ENCODE peak calls at places on chromosomes 12 and 14, in seven cellular contexts. Y is PC-3, S is keratinocyte, I is kidney, E is A549, J is adrenal gland, Z is fibroblast of pulmonary artery. H is an unnamed sample.

GRCh38 chr12:23813206-23813605 is 136.3 kb downstream of the SOX5 start:
- DNase-seq in E (no peak), J (no peak), I (no peak), S (no peak), Y (no peak), Z (no peak), H (no peak)

GRCh38 chr12:48890657-48891418 is 25.2 kb upstream of the RND1 start:
- DNase-seq in I (peak; percentile 87), S (no peak), E (no peak), J (peak; percentile 76), Z (peak; percentile 77), Y (peak; percentile 82), H (peak; percentile 65)

GRCh38 chr14:24726480-24726879 is 92.5 kb upstream of the GZMB start:
- DNase-seq in Z (no peak), J (no peak), E (no peak), S (no peak), Y (no peak), I (no peak), H (no peak)

GRCh38 chr12:46664771-46665287 is 161.0 kb downstream of the SLC38A4 start:
- DNase-seq in I (no peak), J (no peak), E (peak; percentile 66), Z (peak; percentile 86), Y (peak; percentile 96), S (no peak), H (peak; percentile 92)

GRCh38 chr14:20093442-20093841 is 17.1 kb upstream of the OR4K17 start:
- DNase-seq in S (no peak), I (no peak), E (no peak), Z (no peak), J (no peak), Y (no peak), H (no peak)

GRCh38 chr12:5220835-5221234 is 177.2 kb downstream of the KCNA5 start:
- DNase-seq in I (no peak), Y (no peak), Z (no peak), S (no peak), E (no peak), J (no peak), H (peak; percentile 55)

GRCh38 chr12:111788178-111788654 is 21.5 kb downstream of the ALDH2 start:
- DNase-seq in J (peak; percentile 68), Z (peak; percentile 86), S (no peak), Y (peak; percentile 42), I (no peak), E (no peak), H (no peak)

GRCh38 chr12:14471497-14471896 is 96.2 kb downstream of the PLBD1 start:
- DNase-seq in E (no peak), Z (no peak), I (no peak), Y (no peak), J (no peak), S (no peak), H (no peak)

GRCh38 chr12:103912069-103912468 is 18.1 kb upstream of the HSP90B1 start:
- DNase-seq in Z (no peak), S (no peak), J (no peak), Y (no peak), I (no peak), E (no peak), H (no peak)

GRCh38 chr12:122471324-122472226 is 29.2 kb downstream of the ZCCHC8 start:
- DNase-seq in Y (peak; percentile 85), Z (peak; percentile 86), I (no peak), E (peak; percentile 29), J (peak; percentile 14), S (peak; percentile 23), H (peak; percentile 58)

GRCh38 chr12:94561943-94562411 is 88.4 kb downstream of the TMCC3 start:
- DNase-seq in S (peak; percentile 32), E (no peak), Y (peak; percentile 89), J (peak; percentile 79), Z (no peak), I (peak; percentile 77), H (peak; percentile 91)

GRCh38 chr12:96141216-96141944 is 52.8 kb upstream of the ELK3 start:
- DNase-seq in I (no peak), Y (no peak), E (no peak), Z (peak; percentile 62), J (peak; percentile 54), S (no peak), H (no peak)

GRCh38 chr12:108260969-108261368 is 78.1 kb downstream of the CMKLR1 start:
- DNase-seq in J (no peak), I (no peak), Y (no peak), S (no peak), E (no peak), Z (no peak), H (no peak)

GRCh38 chr14:22280497-22281321 is 308.3 kb downstream of the DAD1 start:
- DNase-seq in J (no peak), S (no peak), Z (no peak), E (no peak), I (no peak), Y (no peak), H (no peak)

GRCh38 chr12:75893758-75894157 is 137.8 kb downstream of the PHLDA1 start:
- DNase-seq in E (no peak), I (no peak), Y (peak; percentile 51), S (no peak), J (no peak), Z (no peak), H (no peak)

GRCh38 chr14:33992274-33993050 is 41.6 kb upstream of the EGLN3 start:
- DNase-seq in J (no peak), Y (no peak), Z (no peak), I (no peak), E (no peak), S (no peak), H (peak; percentile 29)

GRCh38 chr12:127480775-127481314 is 786.1 kb upstream of the TMEM132C start:
- DNase-seq in S (no peak), I (no peak), Z (no peak), J (no peak), E (no peak), Y (no peak), H (no peak)

GRCh38 chr12:27382126-27382795 is 49.6 kb downstream of the BMAL2 start:
- DNase-seq in Y (peak; percentile 33), E (no peak), Z (no peak), I (no peak), S (no peak), J (no peak), H (no peak)

GRCh38 chr12:91704446-91704845 is 441.2 kb downstream of the BTG1 start:
- DNase-seq in Z (peak; percentile 78), Y (peak; percentile 81), J (no peak), S (no peak), E (no peak), I (no peak), H (peak; percentile 75)

GRCh38 chr12:90152897-90153624 is 444.4 kb upstream of the ATP2B1 start:
- DNase-seq in I (peak; percentile 46), Y (peak; percentile 64), E (no peak), J (no peak), Z (no peak), S (no peak), H (no peak)

GRCh38 chr14:73209943-73210342 is 27.4 kb upstream of the PAPLN start:
- DNase-seq in J (no peak), Z (peak; percentile 85), Y (peak; percentile 96), S (no peak), I (no peak), E (no peak), H (peak; percentile 53)

GRCh38 chr12:130524759-130525158 is 187.1 kb downstream of the PIWIL1 start:
- DNase-seq in J (no peak), E (no peak), Z (no peak), Y (no peak), S (no peak), I (no peak), H (no peak)

GRCh38 chr14:55600784-55601561 is 21.0 kb downstream of the KTN1 start:
- DNase-seq in Z (peak; percentile 52), J (no peak), Y (peak; percentile 82), S (no peak), E (no peak), I (no peak), H (peak; percentile 56)

GRCh38 chr12:110743571-110744093 is 941 bp upstream of the PPP1CC start:
- DNase-seq in S (no peak), I (peak; percentile 83), Y (peak; percentile 56), E (no peak), Z (peak; percentile 46), J (peak; percentile 44), H (peak; percentile 48)

GRCh38 chr12:3231399-3231876 is 154.3 kb downstream of the TSPAN9 start:
- DNase-seq in I (no peak), E (no peak), S (no peak), J (no peak), Y (no peak), Z (no peak), H (no peak)

GRCh38 chr12:79187032-79187431 is 322.5 kb downstream of the SYT1 start:
- DNase-seq in J (no peak), I (no peak), Y (no peak), S (no peak), Z (no peak), E (no peak), H (no peak)
- H3K4me3 ChIP-seq in J (no peak overlapping the region), I (no peak overlapping the region), Y (no peak overlapping the region), S (no peak overlapping the region), Z (no peak overlapping the region), E (no peak overlapping the region), H (no peak overlapping the region)

GRCh38 chr14:58131386-58131785 is 20.6 kb downstream of the ARMH4 start:
- DNase-seq in E (no peak), Z (peak; percentile 12), S (no peak), J (no peak), I (no peak), Y (peak; percentile 64), H (peak; percentile 25)
- TF ChIP-seq CTCF in E (no peak), Z (no peak), S (peak; percentile 28), J (no peak), I (no peak), Y (peak; percentile 16), H (no peak)

GRCh38 chr14:101361044-101361443 is 200.3 kb upstream of the DIO3 start:
- DNase-seq in Y (no peak), E (no peak), S (no peak), J (no peak), Z (no peak), I (no peak), H (no peak)

GRCh38 chr14:101358726-101359125 is 202.6 kb upstream of the DIO3 start:
- DNase-seq in J (no peak), I (no peak), Z (no peak), Y (no peak), E (no peak), S (no peak), H (no peak)

GRCh38 chr14:101359221-101360044 is 201.9 kb upstream of the DIO3 start:
- DNase-seq in I (no peak), J (no peak), Z (no peak), S (no peak), Y (no peak), E (no peak), H (no peak)

GRCh38 chr14:101361451-101362433 is 199.6 kb upstream of the DIO3 start:
- DNase-seq in I (no peak), S (no peak), Z (no peak), Y (no peak), J (no peak), E (no peak), H (no peak)

GRCh38 chr14:101360045-101360931 is 201.0 kb upstream of the DIO3 start:
- DNase-seq in J (no peak), S (no peak), Y (no peak), I (no peak), Z (no peak), E (no peak), H (no peak)
- H3K4me3 ChIP-seq in J (no peak overlapping the region), S (no peak overlapping the region), Y (no peak overlapping the region), I (no peak overlapping the region), Z (no peak overlapping the region), E (no peak overlapping the region), H (no peak overlapping the region)

DNA sequence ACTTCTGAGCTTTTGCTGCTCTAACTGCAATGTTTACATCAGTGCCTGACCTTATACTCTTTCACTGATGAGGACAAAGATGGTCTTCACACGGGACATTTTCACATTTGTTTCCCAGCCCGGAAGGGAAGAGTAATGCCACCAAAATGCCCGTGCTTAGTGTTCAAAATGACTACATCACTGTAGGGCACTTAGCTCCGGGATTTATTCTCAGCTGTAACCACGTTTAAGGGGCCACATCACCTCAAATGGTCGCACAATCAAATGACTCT is 2.9 kb downstream of the GSG1 start:
- DNase-seq in Y (no peak), E (no peak), I (no peak), J (no peak), S (no peak), Z (no peak), H (no peak)
- TF ChIP-seq CTCF in Y (no peak), E (no peak), I (no peak), J (no peak), S (no peak), Z (no peak), H (no peak)

H was measured in mammary epithelial cell.